ENCODE peak calls at places on chromosomes 4 and X, in eight cellular contexts. One of them, this sample, is unnamed.
A peak's percentile ranks its signal among the peaks of the same experiment; 100 is the strongest.

GRCh38 chr4:145494666-145495065 is 13.0 kb downstream of the SMAD1 start:
- DNase-seq in right atrium auricular region: no peak
- DNase-seq in activated CD8-positive, alpha-beta memory T cell treated with anti-CD3 and anti-CD28 coated beads, Interleukin-2, amount 50 U/mL, for 48 hours: no peak
- DNase-seq in cardiac muscle cell: no peak
- DNase-seq in M059J: no peak
- DNase-seq in hippocampal formation: no peak
- DNase-seq in CD4-positive, CD25-positive, alpha-beta regulatory T cell: no peak
- DNase-seq in NCI-H1092 treated with DMSO at 0.1 percent for 48 hours: no peak
- DNase-seq in this sample: no peak

GRCh38 chr4:108024078-108024990 is 34.6 kb downstream of the HADH start:
- DNase-seq in right atrium auricular region: no peak
- DNase-seq in activated CD8-positive, alpha-beta memory T cell treated with anti-CD3 and anti-CD28 coated beads, Interleukin-2, amount 50 U/mL, for 48 hours: no peak
- DNase-seq in cardiac muscle cell: no peak
- DNase-seq in M059J: no peak
- DNase-seq in hippocampal formation: no peak
- DNase-seq in CD4-positive, CD25-positive, alpha-beta regulatory T cell: no peak
- DNase-seq in NCI-H1092 treated with DMSO at 0.1 percent for 48 hours: no peak
- DNase-seq in this sample: peak; percentile 41

GRCh38 chr4:81715335-81715734 is 243.6 kb upstream of the RASGEF1B start:
- DNase-seq in right atrium auricular region: no peak
- DNase-seq in activated CD8-positive, alpha-beta memory T cell treated with anti-CD3 and anti-CD28 coated beads, Interleukin-2, amount 50 U/mL, for 48 hours: no peak
- DNase-seq in cardiac muscle cell: no peak
- DNase-seq in M059J: no peak
- DNase-seq in hippocampal formation: no peak
- DNase-seq in CD4-positive, CD25-positive, alpha-beta regulatory T cell: no peak
- DNase-seq in NCI-H1092 treated with DMSO at 0.1 percent for 48 hours: no peak
- DNase-seq in this sample: no peak

GRCh38 chrX:50188859-50189258 is 11.9 kb downstream of the AKAP4 start:
- DNase-seq in right atrium auricular region: no peak
- DNase-seq in activated CD8-positive, alpha-beta memory T cell treated with anti-CD3 and anti-CD28 coated beads, Interleukin-2, amount 50 U/mL, for 48 hours: no peak
- DNase-seq in cardiac muscle cell: no peak
- DNase-seq in M059J: no peak
- DNase-seq in hippocampal formation: no peak
- DNase-seq in CD4-positive, CD25-positive, alpha-beta regulatory T cell: no peak
- DNase-seq in NCI-H1092 treated with DMSO at 0.1 percent for 48 hours: no peak
- DNase-seq in this sample: no peak

GRCh38 chr4:138494931-138495330 is 252.8 kb upstream of the SLC7A11 start:
- DNase-seq in right atrium auricular region: no peak
- DNase-seq in activated CD8-positive, alpha-beta memory T cell treated with anti-CD3 and anti-CD28 coated beads, Interleukin-2, amount 50 U/mL, for 48 hours: no peak
- DNase-seq in cardiac muscle cell: peak; percentile 50
- DNase-seq in M059J: peak; percentile 58
- DNase-seq in hippocampal formation: no peak
- DNase-seq in CD4-positive, CD25-positive, alpha-beta regulatory T cell: no peak
- DNase-seq in NCI-H1092 treated with DMSO at 0.1 percent for 48 hours: peak; percentile 15
- DNase-seq in this sample: peak; percentile 80

GRCh38 chrX:106734827-106735226 is 8.3 kb downstream of the RNF128 start:
- DNase-seq in right atrium auricular region: no peak
- DNase-seq in activated CD8-positive, alpha-beta memory T cell treated with anti-CD3 and anti-CD28 coated beads, Interleukin-2, amount 50 U/mL, for 48 hours: no peak
- DNase-seq in cardiac muscle cell: no peak
- DNase-seq in M059J: no peak
- DNase-seq in hippocampal formation: no peak
- DNase-seq in CD4-positive, CD25-positive, alpha-beta regulatory T cell: no peak
- DNase-seq in NCI-H1092 treated with DMSO at 0.1 percent for 48 hours: no peak
- DNase-seq in this sample: no peak

GRCh38 chr4:15233626-15234025 is 194.2 kb upstream of the C1QTNF7 start:
- DNase-seq in right atrium auricular region: no peak
- DNase-seq in activated CD8-positive, alpha-beta memory T cell treated with anti-CD3 and anti-CD28 coated beads, Interleukin-2, amount 50 U/mL, for 48 hours: no peak
- DNase-seq in cardiac muscle cell: no peak
- DNase-seq in M059J: no peak
- DNase-seq in hippocampal formation: no peak
- DNase-seq in CD4-positive, CD25-positive, alpha-beta regulatory T cell: peak; percentile 13
- DNase-seq in NCI-H1092 treated with DMSO at 0.1 percent for 48 hours: no peak
- DNase-seq in this sample: peak; percentile 2

GRCh38 chr4:164615964-164616363 is 138.0 kb upstream of the SMIM31 start:
- DNase-seq in right atrium auricular region: no peak
- DNase-seq in activated CD8-positive, alpha-beta memory T cell treated with anti-CD3 and anti-CD28 coated beads, Interleukin-2, amount 50 U/mL, for 48 hours: no peak
- DNase-seq in cardiac muscle cell: no peak
- DNase-seq in M059J: no peak
- DNase-seq in hippocampal formation: no peak
- DNase-seq in CD4-positive, CD25-positive, alpha-beta regulatory T cell: no peak
- DNase-seq in NCI-H1092 treated with DMSO at 0.1 percent for 48 hours: no peak
- DNase-seq in this sample: no peak

GRCh38 chr4:121050251-121050650 is 22.1 kb downstream of the NDNF start:
- DNase-seq in right atrium auricular region: no peak
- DNase-seq in activated CD8-positive, alpha-beta memory T cell treated with anti-CD3 and anti-CD28 coated beads, Interleukin-2, amount 50 U/mL, for 48 hours: no peak
- DNase-seq in cardiac muscle cell: no peak
- DNase-seq in M059J: no peak
- DNase-seq in hippocampal formation: no peak
- DNase-seq in CD4-positive, CD25-positive, alpha-beta regulatory T cell: no peak
- DNase-seq in NCI-H1092 treated with DMSO at 0.1 percent for 48 hours: no peak
- DNase-seq in this sample: no peak

GRCh38 chr4:7304436-7304835 is 112.1 kb downstream of the SORCS2 start:
- DNase-seq in right atrium auricular region: no peak
- DNase-seq in activated CD8-positive, alpha-beta memory T cell treated with anti-CD3 and anti-CD28 coated beads, Interleukin-2, amount 50 U/mL, for 48 hours: no peak
- DNase-seq in cardiac muscle cell: no peak
- DNase-seq in M059J: no peak
- DNase-seq in hippocampal formation: no peak
- DNase-seq in CD4-positive, CD25-positive, alpha-beta regulatory T cell: no peak
- DNase-seq in NCI-H1092 treated with DMSO at 0.1 percent for 48 hours: no peak
- DNase-seq in this sample: no peak

GRCh38 chr4:48011722-48012121 is 4.8 kb downstream of the CNGA1 start:
- DNase-seq in right atrium auricular region: no peak
- DNase-seq in activated CD8-positive, alpha-beta memory T cell treated with anti-CD3 and anti-CD28 coated beads, Interleukin-2, amount 50 U/mL, for 48 hours: no peak
- DNase-seq in cardiac muscle cell: no peak
- DNase-seq in M059J: no peak
- DNase-seq in hippocampal formation: no peak
- DNase-seq in CD4-positive, CD25-positive, alpha-beta regulatory T cell: no peak
- DNase-seq in NCI-H1092 treated with DMSO at 0.1 percent for 48 hours: no peak
- DNase-seq in this sample: no peak

GRCh38 chr4:175087156-175087555 is 169.0 kb downstream of the ADAM29 start:
- DNase-seq in right atrium auricular region: no peak
- DNase-seq in activated CD8-positive, alpha-beta memory T cell treated with anti-CD3 and anti-CD28 coated beads, Interleukin-2, amount 50 U/mL, for 48 hours: no peak
- DNase-seq in cardiac muscle cell: no peak
- DNase-seq in M059J: no peak
- DNase-seq in hippocampal formation: no peak
- DNase-seq in CD4-positive, CD25-positive, alpha-beta regulatory T cell: no peak
- DNase-seq in NCI-H1092 treated with DMSO at 0.1 percent for 48 hours: no peak
- DNase-seq in this sample: no peak

GRCh38 chr4:14752341-14753046 is 249.8 kb upstream of the CPEB2 start:
- DNase-seq in right atrium auricular region: no peak
- DNase-seq in activated CD8-positive, alpha-beta memory T cell treated with anti-CD3 and anti-CD28 coated beads, Interleukin-2, amount 50 U/mL, for 48 hours: no peak
- DNase-seq in cardiac muscle cell: no peak
- DNase-seq in M059J: peak; percentile 4
- DNase-seq in hippocampal formation: no peak
- DNase-seq in CD4-positive, CD25-positive, alpha-beta regulatory T cell: no peak
- DNase-seq in NCI-H1092 treated with DMSO at 0.1 percent for 48 hours: no peak
- DNase-seq in this sample: no peak

GRCh38 chrX:97168646-97169045 is 284.9 kb downstream of the RPA4 start:
- DNase-seq in right atrium auricular region: no peak
- DNase-seq in activated CD8-positive, alpha-beta memory T cell treated with anti-CD3 and anti-CD28 coated beads, Interleukin-2, amount 50 U/mL, for 48 hours: no peak
- DNase-seq in cardiac muscle cell: no peak
- DNase-seq in M059J: no peak
- DNase-seq in hippocampal formation: no peak
- DNase-seq in CD4-positive, CD25-positive, alpha-beta regulatory T cell: no peak
- DNase-seq in NCI-H1092 treated with DMSO at 0.1 percent for 48 hours: no peak
- DNase-seq in this sample: no peak

GRCh38 chr4:86043755-86044592 is 315.9 kb downstream of the MAPK10 start:
- DNase-seq in right atrium auricular region: no peak
- DNase-seq in activated CD8-positive, alpha-beta memory T cell treated with anti-CD3 and anti-CD28 coated beads, Interleukin-2, amount 50 U/mL, for 48 hours: no peak
- DNase-seq in cardiac muscle cell: peak; percentile 79
- DNase-seq in M059J: peak; percentile 66
- DNase-seq in hippocampal formation: no peak
- DNase-seq in CD4-positive, CD25-positive, alpha-beta regulatory T cell: peak; percentile 1
- DNase-seq in NCI-H1092 treated with DMSO at 0.1 percent for 48 hours: peak; percentile 57
- DNase-seq in this sample: peak; percentile 70

GRCh38 chr4:184599492-184600135 is 49.6 kb downstream of the CASP3 start:
- DNase-seq in right atrium auricular region: no peak
- DNase-seq in activated CD8-positive, alpha-beta memory T cell treated with anti-CD3 and anti-CD28 coated beads, Interleukin-2, amount 50 U/mL, for 48 hours: no peak
- DNase-seq in cardiac muscle cell: peak; percentile 92
- DNase-seq in M059J: peak; percentile 82
- DNase-seq in hippocampal formation: no peak
- DNase-seq in CD4-positive, CD25-positive, alpha-beta regulatory T cell: no peak
- DNase-seq in NCI-H1092 treated with DMSO at 0.1 percent for 48 hours: no peak
- DNase-seq in this sample: peak; percentile 91

GRCh38 chrX:1609311-1609710 is 5.5 kb upstream of the ASMT start:
- DNase-seq in right atrium auricular region: no peak
- DNase-seq in activated CD8-positive, alpha-beta memory T cell treated with anti-CD3 and anti-CD28 coated beads, Interleukin-2, amount 50 U/mL, for 48 hours: no peak
- DNase-seq in cardiac muscle cell: no peak
- DNase-seq in M059J: peak; percentile 15
- DNase-seq in hippocampal formation: no peak
- DNase-seq in CD4-positive, CD25-positive, alpha-beta regulatory T cell: no peak
- DNase-seq in NCI-H1092 treated with DMSO at 0.1 percent for 48 hours: no peak
- DNase-seq in this sample: no peak

GRCh38 chrX:154025230-154025629 is 5.5 kb upstream of the IRAK1 start:
- DNase-seq in right atrium auricular region: no peak
- DNase-seq in activated CD8-positive, alpha-beta memory T cell treated with anti-CD3 and anti-CD28 coated beads, Interleukin-2, amount 50 U/mL, for 48 hours: no peak
- DNase-seq in cardiac muscle cell: no peak
- DNase-seq in M059J: no peak
- DNase-seq in hippocampal formation: no peak
- DNase-seq in CD4-positive, CD25-positive, alpha-beta regulatory T cell: no peak
- DNase-seq in NCI-H1092 treated with DMSO at 0.1 percent for 48 hours: no peak
- DNase-seq in this sample: no peak

GRCh38 chr4:150583287-150584197 is 1.6 kb downstream of the MAB21L2 start:
- DNase-seq in right atrium auricular region: no peak
- DNase-seq in activated CD8-positive, alpha-beta memory T cell treated with anti-CD3 and anti-CD28 coated beads, Interleukin-2, amount 50 U/mL, for 48 hours: no peak
- DNase-seq in cardiac muscle cell: peak; percentile 37
- DNase-seq in M059J: peak; percentile 77
- DNase-seq in hippocampal formation: no peak
- DNase-seq in CD4-positive, CD25-positive, alpha-beta regulatory T cell: no peak
- DNase-seq in NCI-H1092 treated with DMSO at 0.1 percent for 48 hours: no peak
- DNase-seq in this sample: no peak

GRCh38 chr4:88062311-88062710 is 54.9 kb downstream of the PKD2 start:
- DNase-seq in right atrium auricular region: no peak
- DNase-seq in activated CD8-positive, alpha-beta memory T cell treated with anti-CD3 and anti-CD28 coated beads, Interleukin-2, amount 50 U/mL, for 48 hours: no peak
- DNase-seq in cardiac muscle cell: no peak
- DNase-seq in M059J: no peak
- DNase-seq in hippocampal formation: no peak
- DNase-seq in CD4-positive, CD25-positive, alpha-beta regulatory T cell: no peak
- DNase-seq in NCI-H1092 treated with DMSO at 0.1 percent for 48 hours: no peak
- DNase-seq in this sample: no peak

GRCh38 chr4:41471672-41472071 is 66.3 kb upstream of the LIMCH1 start:
- DNase-seq in right atrium auricular region: no peak
- DNase-seq in activated CD8-positive, alpha-beta memory T cell treated with anti-CD3 and anti-CD28 coated beads, Interleukin-2, amount 50 U/mL, for 48 hours: no peak
- DNase-seq in cardiac muscle cell: no peak
- DNase-seq in M059J: no peak
- DNase-seq in hippocampal formation: no peak
- DNase-seq in CD4-positive, CD25-positive, alpha-beta regulatory T cell: no peak
- DNase-seq in NCI-H1092 treated with DMSO at 0.1 percent for 48 hours: no peak
- DNase-seq in this sample: no peak

GRCh38 chr4:120008957-120009356 is 57.7 kb downstream of the MAD2L1 start:
- DNase-seq in right atrium auricular region: no peak
- DNase-seq in activated CD8-positive, alpha-beta memory T cell treated with anti-CD3 and anti-CD28 coated beads, Interleukin-2, amount 50 U/mL, for 48 hours: no peak
- DNase-seq in cardiac muscle cell: no peak
- DNase-seq in M059J: no peak
- DNase-seq in hippocampal formation: no peak
- DNase-seq in CD4-positive, CD25-positive, alpha-beta regulatory T cell: no peak
- DNase-seq in NCI-H1092 treated with DMSO at 0.1 percent for 48 hours: no peak
- DNase-seq in this sample: no peak

GRCh38 chr4:87445964-87446363 is 23.6 kb downstream of the NUDT9 start:
- DNase-seq in right atrium auricular region: no peak
- DNase-seq in activated CD8-positive, alpha-beta memory T cell treated with anti-CD3 and anti-CD28 coated beads, Interleukin-2, amount 50 U/mL, for 48 hours: no peak
- DNase-seq in cardiac muscle cell: no peak
- DNase-seq in M059J: no peak
- DNase-seq in hippocampal formation: no peak
- DNase-seq in CD4-positive, CD25-positive, alpha-beta regulatory T cell: no peak
- DNase-seq in NCI-H1092 treated with DMSO at 0.1 percent for 48 hours: no peak
- DNase-seq in this sample: no peak

GRCh38 chr4:7772708-7773385 is 166.8 kb downstream of the AFAP1 start:
- DNase-seq in right atrium auricular region: peak; percentile 72
- DNase-seq in activated CD8-positive, alpha-beta memory T cell treated with anti-CD3 and anti-CD28 coated beads, Interleukin-2, amount 50 U/mL, for 48 hours: no peak
- DNase-seq in cardiac muscle cell: no peak
- DNase-seq in M059J: no peak
- DNase-seq in hippocampal formation: no peak
- DNase-seq in CD4-positive, CD25-positive, alpha-beta regulatory T cell: no peak
- DNase-seq in NCI-H1092 treated with DMSO at 0.1 percent for 48 hours: no peak
- DNase-seq in this sample: no peak

GRCh38 chr4:184950117-184950830 is 68.0 kb upstream of the HELT start:
- DNase-seq in right atrium auricular region: no peak
- DNase-seq in activated CD8-positive, alpha-beta memory T cell treated with anti-CD3 and anti-CD28 coated beads, Interleukin-2, amount 50 U/mL, for 48 hours: no peak
- DNase-seq in cardiac muscle cell: no peak
- DNase-seq in M059J: no peak
- DNase-seq in hippocampal formation: no peak
- DNase-seq in CD4-positive, CD25-positive, alpha-beta regulatory T cell: no peak
- DNase-seq in NCI-H1092 treated with DMSO at 0.1 percent for 48 hours: no peak
- DNase-seq in this sample: no peak

GRCh38 chr4:156347412-156348075 is 393.9 kb upstream of the CTSO start:
- DNase-seq in right atrium auricular region: no peak
- DNase-seq in activated CD8-positive, alpha-beta memory T cell treated with anti-CD3 and anti-CD28 coated beads, Interleukin-2, amount 50 U/mL, for 48 hours: no peak
- DNase-seq in cardiac muscle cell: peak; percentile 19
- DNase-seq in M059J: peak; percentile 93
- DNase-seq in hippocampal formation: no peak
- DNase-seq in CD4-positive, CD25-positive, alpha-beta regulatory T cell: no peak
- DNase-seq in NCI-H1092 treated with DMSO at 0.1 percent for 48 hours: no peak
- DNase-seq in this sample: peak; percentile 90

GRCh38 chrX:109709129-109709631 is 23.9 kb downstream of the ACSL4 start:
- DNase-seq in right atrium auricular region: no peak
- DNase-seq in activated CD8-positive, alpha-beta memory T cell treated with anti-CD3 and anti-CD28 coated beads, Interleukin-2, amount 50 U/mL, for 48 hours: no peak
- DNase-seq in cardiac muscle cell: peak; percentile 68
- DNase-seq in M059J: peak; percentile 71
- DNase-seq in hippocampal formation: no peak
- DNase-seq in CD4-positive, CD25-positive, alpha-beta regulatory T cell: peak; percentile 17
- DNase-seq in NCI-H1092 treated with DMSO at 0.1 percent for 48 hours: no peak
- DNase-seq in this sample: peak; percentile 74

GRCh38 chrX:70025464-70025863 is 24.3 kb downstream of the AWAT2 start:
- DNase-seq in right atrium auricular region: no peak
- DNase-seq in activated CD8-positive, alpha-beta memory T cell treated with anti-CD3 and anti-CD28 coated beads, Interleukin-2, amount 50 U/mL, for 48 hours: no peak
- DNase-seq in cardiac muscle cell: peak; percentile 78
- DNase-seq in M059J: no peak
- DNase-seq in hippocampal formation: no peak
- DNase-seq in CD4-positive, CD25-positive, alpha-beta regulatory T cell: no peak
- DNase-seq in NCI-H1092 treated with DMSO at 0.1 percent for 48 hours: no peak
- DNase-seq in this sample: no peak

GRCh38 chr4:148831945-148832344 is 389.7 kb upstream of the NR3C2 start:
- DNase-seq in right atrium auricular region: no peak
- DNase-seq in activated CD8-positive, alpha-beta memory T cell treated with anti-CD3 and anti-CD28 coated beads, Interleukin-2, amount 50 U/mL, for 48 hours: no peak
- DNase-seq in cardiac muscle cell: peak; percentile 69
- DNase-seq in M059J: peak; percentile 84
- DNase-seq in hippocampal formation: no peak
- DNase-seq in CD4-positive, CD25-positive, alpha-beta regulatory T cell: no peak
- DNase-seq in NCI-H1092 treated with DMSO at 0.1 percent for 48 hours: no peak
- DNase-seq in this sample: peak; percentile 95